ENCODE peak calls at places on chromosomes 12 and 14, in four cellular contexts. One of them, this sample, is unnamed.

GRCh38 chr12:89033062-89033461 is 319.2 kb downstream of the DUSP6 start:
- DNase-seq in K562: peak
- DNase-seq in GM12891: no peak
- DNase-seq in GM12878: no peak
- DNase-seq in this sample: no peak

GRCh38 chr12:104668274-104668718 is 211.5 kb downstream of the CHST11 start:
- DNase-seq in K562: peak
- DNase-seq in GM12891: no peak
- DNase-seq in GM12878: no peak
- DNase-seq in this sample: no peak

GRCh38 chr12:107749094-107749493 is 11.8 kb downstream of the PRDM4 start:
- DNase-seq in K562: no peak
- DNase-seq in GM12891: no peak
- DNase-seq in GM12878: no peak
- DNase-seq in this sample: no peak

GRCh38 chr14:91237219-91237618 is 7.3 kb downstream of the GPR68 start:
- DNase-seq in K562: no peak
- DNase-seq in GM12891: no peak
- DNase-seq in GM12878: no peak
- DNase-seq in this sample: no peak

GRCh38 chr12:15693233-15693911 is 95.8 kb downstream of the EPS8 start:
- DNase-seq in K562: no peak
- DNase-seq in GM12891: no peak
- DNase-seq in GM12878: no peak
- DNase-seq in this sample: no peak

GRCh38 chr12:3145546-3146310 is 68.5 kb downstream of the TSPAN9 start:
- DNase-seq in K562: no peak
- DNase-seq in GM12891: no peak
- DNase-seq in GM12878: no peak
- DNase-seq in this sample: no peak

GRCh38 chr12:19482551-19483109 is 43.3 kb downstream of the AEBP2 start:
- DNase-seq in K562: peak
- DNase-seq in GM12891: no peak
- DNase-seq in GM12878: peak
- DNase-seq in this sample: peak

GRCh38 chr14:92880351-92880750 is 42.6 kb upstream of the CHGA start:
- DNase-seq in K562: no peak
- DNase-seq in GM12891: no peak
- DNase-seq in GM12878: no peak
- DNase-seq in this sample: no peak

GRCh38 chr12:90015228-90015627 is 306.6 kb upstream of the ATP2B1 start:
- DNase-seq in K562: no peak
- DNase-seq in GM12891: no peak
- DNase-seq in GM12878: no peak
- DNase-seq in this sample: no peak

GRCh38 chr12:7162691-7163114 is 26.8 kb upstream of the PEX5 start:
- DNase-seq in K562: peak
- DNase-seq in GM12891: no peak
- DNase-seq in GM12878: no peak
- DNase-seq in this sample: no peak

GRCh38 chr14:56555921-56556570 is 23.6 kb upstream of the TMEM260 start:
- DNase-seq in K562: peak
- DNase-seq in GM12891: no peak
- DNase-seq in GM12878: no peak
- DNase-seq in this sample: no peak

GRCh38 chr12:64968989-64969819 is 144.8 kb downstream of the TBC1D30 start:
- DNase-seq in K562: no peak
- DNase-seq in GM12891: no peak
- DNase-seq in GM12878: no peak
- DNase-seq in this sample: no peak

GRCh38 chr12:51821423-51822260 is 26.9 kb downstream of the FIGNL2 start:
- DNase-seq in K562: no peak
- DNase-seq in GM12891: no peak
- DNase-seq in GM12878: no peak
- DNase-seq in this sample: no peak

GRCh38 chr12:1830981-1831930 is 10.9 kb downstream of the LRTM2 start:
- DNase-seq in K562: peak
- DNase-seq in GM12891: peak
- DNase-seq in GM12878: no peak
- DNase-seq in this sample: peak

GRCh38 chr14:55131782-55132181 is 2.7 kb downstream of the LGALS3 start:
- DNase-seq in K562: no peak
- DNase-seq in GM12891: no peak
- DNase-seq in GM12878: no peak
- DNase-seq in this sample: no peak

GRCh38 chr12:121649819-121650353 is 19.6 kb downstream of the MORN3 start:
- DNase-seq in K562: peak
- DNase-seq in GM12891: no peak
- DNase-seq in GM12878: no peak
- DNase-seq in this sample: peak

GRCh38 chr14:94036328-94037167 is 10.4 kb downstream of the OTUB2 start:
- DNase-seq in K562: peak
- DNase-seq in GM12891: peak
- DNase-seq in GM12878: no peak
- DNase-seq in this sample: peak

GRCh38 chr14:98548071-98548686 is 723.8 kb downstream of the BCL11B start:
- DNase-seq in K562: no peak
- DNase-seq in GM12891: no peak
- DNase-seq in GM12878: no peak
- DNase-seq in this sample: no peak

GRCh38 chr14:57136669-57137068 is 132.0 kb downstream of the EXOC5 start:
- DNase-seq in K562: no peak
- DNase-seq in GM12891: no peak
- DNase-seq in GM12878: no peak
- DNase-seq in this sample: no peak

GRCh38 chr14:61080591-61081010 is 99.6 kb downstream of the SLC38A6 start:
- DNase-seq in K562: no peak
- DNase-seq in GM12891: no peak
- DNase-seq in GM12878: peak
- DNase-seq in this sample: no peak

GRCh38 chr14:100415226-100415625 is 92.1 kb downstream of the SLC25A47 start:
- DNase-seq in K562: no peak
- DNase-seq in GM12891: no peak
- DNase-seq in GM12878: no peak
- DNase-seq in this sample: no peak

GRCh38 chr12:114218136-114218535 is 187.8 kb downstream of the TBX5 start:
- DNase-seq in K562: no peak
- DNase-seq in GM12891: no peak
- DNase-seq in GM12878: no peak
- DNase-seq in this sample: no peak

GRCh38 chr14:89542768-89543419 is 125.9 kb upstream of the FOXN3 start:
- DNase-seq in K562: no peak
- DNase-seq in GM12891: no peak
- DNase-seq in GM12878: no peak
- DNase-seq in this sample: no peak

GRCh38 chr14:42090122-42090521 is 483.4 kb downstream of the LRFN5 start:
- DNase-seq in K562: no peak
- DNase-seq in GM12891: no peak
- DNase-seq in GM12878: no peak
- DNase-seq in this sample: no peak

GRCh38 chr12:56153291-56154065 is 1.1 kb downstream of the MYL6B start:
- DNase-seq in K562: no peak
- DNase-seq in GM12891: no peak
- DNase-seq in GM12878: no peak
- DNase-seq in this sample: no peak

GRCh38 chr12:56152756-56153137 is 360 bp downstream of the MYL6B start:
- DNase-seq in K562: no peak
- DNase-seq in GM12891: no peak
- DNase-seq in GM12878: no peak
- DNase-seq in this sample: no peak

GRCh38 chr12:56152132-56152755 is at the start of gene MYL6B:
- DNase-seq in K562: peak
- DNase-seq in GM12891: peak
- DNase-seq in GM12878: peak
- DNase-seq in this sample: peak

GRCh38 chr12:56150563-56150962 is 1.8 kb upstream of the MYL6B start:
- DNase-seq in K562: no peak
- DNase-seq in GM12891: no peak
- DNase-seq in GM12878: no peak
- DNase-seq in this sample: no peak

DNA sequence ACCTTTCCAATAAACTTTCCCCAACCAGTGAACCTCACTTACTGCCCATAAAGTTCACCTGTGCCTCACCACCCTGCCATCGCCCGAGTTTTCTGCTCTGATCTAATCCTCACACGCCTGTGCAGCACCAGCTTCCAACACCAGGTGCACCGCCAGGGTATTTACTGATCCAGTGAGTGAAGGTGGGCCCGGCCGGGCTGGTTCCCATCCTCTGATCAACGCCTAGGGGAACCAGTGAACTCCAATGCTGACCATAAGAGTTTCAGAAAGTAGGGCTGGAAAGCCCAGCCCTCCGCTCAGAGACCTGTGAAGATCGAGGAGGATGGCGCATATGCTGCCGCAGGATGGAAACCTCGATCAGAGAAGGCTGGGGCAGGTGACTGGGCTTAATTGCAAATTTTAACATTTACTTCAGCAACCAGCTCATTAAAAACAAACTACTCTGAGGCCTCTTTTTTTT is 685 bp upstream of the MYL6B start:
- DNase-seq in K562: peak
- DNase-seq in GM12891: no peak
- DNase-seq in GM12878: no peak
- DNase-seq in this sample: no peak
- TF ChIP-seq SPI1 in K562: no peak
- TF ChIP-seq SPI1 in GM12891: no peak
- TF ChIP-seq SPI1 in GM12878: no peak
- TF ChIP-seq SPI1 in this sample: no peak

GRCh38 chr12:25053021-25053271 is 104.0 kb upstream of the BCAT1 start:
- DNase-seq in K562: no peak
- DNase-seq in GM12891: no peak
- DNase-seq in GM12878: no peak
- DNase-seq in this sample: no peak

GRCh38 chr12:25051171-25051570 is 102.3 kb upstream of the BCAT1 start:
- DNase-seq in K562: no peak
- DNase-seq in GM12891: no peak
- DNase-seq in GM12878: no peak
- DNase-seq in this sample: no peak

GRCh38 chr12:25051583-25052190 is 102.8 kb upstream of the BCAT1 start:
- DNase-seq in K562: peak
- DNase-seq in GM12891: peak
- DNase-seq in GM12878: peak
- DNase-seq in this sample: peak

GRCh38 chr12:25054076-25054782 is 105.3 kb upstream of the BCAT1 start:
- DNase-seq in K562: no peak
- DNase-seq in GM12891: no peak
- DNase-seq in GM12878: no peak
- DNase-seq in this sample: no peak

GRCh38 chr12:25052191-25053020 is 103.5 kb upstream of the BCAT1 start:
- DNase-seq in K562: peak
- DNase-seq in GM12891: peak
- DNase-seq in GM12878: peak
- DNase-seq in this sample: peak
- TF ChIP-seq SPI1 in K562: peak
- TF ChIP-seq SPI1 in GM12891: peak
- TF ChIP-seq SPI1 in GM12878: peak
- TF ChIP-seq SPI1 in this sample: peak

GRCh38 chr14:102908766-102909455 is 13.6 kb upstream of the AMN start:
- DNase-seq in K562: no peak
- DNase-seq in GM12891: no peak
- DNase-seq in GM12878: no peak
- DNase-seq in this sample: no peak
- TF ChIP-seq SPI1 in K562: no peak
- TF ChIP-seq SPI1 in GM12891: no peak
- TF ChIP-seq SPI1 in GM12878: no peak
- TF ChIP-seq SPI1 in this sample: no peak

GRCh38 chr14:77965919-77966435 is 166.1 kb downstream of the ADCK1 start:
- DNase-seq in K562: peak
- DNase-seq in GM12891: peak
- DNase-seq in GM12878: peak
- DNase-seq in this sample: peak
- TF ChIP-seq SPI1 in K562: no peak
- TF ChIP-seq SPI1 in GM12891: no peak
- TF ChIP-seq SPI1 in GM12878: no peak
- TF ChIP-seq SPI1 in this sample: no peak

GRCh38 chr14:104364830-104365229 is 214.7 kb upstream of the C14orf180 start:
- DNase-seq in K562: no peak
- DNase-seq in GM12891: no peak
- DNase-seq in GM12878: no peak
- DNase-seq in this sample: no peak
- TF ChIP-seq SPI1 in K562: no peak
- TF ChIP-seq SPI1 in GM12891: no peak
- TF ChIP-seq SPI1 in GM12878: no peak
- TF ChIP-seq SPI1 in this sample: no peak

GRCh38 chr12:47023311-47023710 is 56.1 kb upstream of the PCED1B start:
- DNase-seq in K562: no peak
- DNase-seq in GM12891: no peak
- DNase-seq in GM12878: no peak
- DNase-seq in this sample: no peak
- TF ChIP-seq SPI1 in K562: no peak
- TF ChIP-seq SPI1 in GM12891: no peak
- TF ChIP-seq SPI1 in GM12878: no peak
- TF ChIP-seq SPI1 in this sample: no peak

GRCh38 chr14:35879654-35880249 is 53.6 kb downstream of the BRMS1L start:
- DNase-seq in K562: no peak
- DNase-seq in GM12891: no peak
- DNase-seq in GM12878: no peak
- DNase-seq in this sample: no peak
- TF ChIP-seq SPI1 in K562: no peak
- TF ChIP-seq SPI1 in GM12891: no peak
- TF ChIP-seq SPI1 in GM12878: no peak
- TF ChIP-seq SPI1 in this sample: no peak

DNA sequence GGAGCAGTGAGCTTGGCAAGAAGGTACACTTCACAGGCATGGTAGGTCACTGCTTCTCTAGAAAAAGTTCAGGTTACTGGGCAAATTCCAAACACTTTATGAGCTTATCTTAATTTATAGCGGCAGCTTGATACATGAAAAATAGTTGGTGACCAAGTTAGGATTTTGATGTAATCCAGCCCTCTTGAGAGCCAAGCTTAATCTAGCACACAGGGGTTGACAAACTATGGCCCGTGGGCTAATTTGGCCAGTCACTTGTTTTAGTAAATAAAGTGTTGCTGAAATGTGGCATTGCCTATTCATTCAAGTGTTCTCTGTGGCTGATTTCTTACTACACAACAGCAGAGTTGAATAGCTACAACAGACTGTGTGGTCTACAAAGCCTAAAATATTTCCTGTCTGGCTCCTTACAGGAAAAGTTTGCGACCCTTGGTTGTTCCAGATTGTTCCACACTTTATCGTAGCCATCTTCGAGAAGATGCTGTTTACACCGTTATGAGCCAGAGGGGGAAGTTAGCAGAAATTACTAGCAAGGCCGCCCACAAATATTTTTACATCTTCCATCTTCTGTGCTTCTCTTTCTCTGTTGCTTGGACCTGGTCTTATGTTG is 120.9 kb downstream of the DAAM1 start:
- DNase-seq in K562: no peak
- DNase-seq in GM12891: no peak
- DNase-seq in GM12878: no peak
- DNase-seq in this sample: no peak
- TF ChIP-seq SPI1 in K562: no peak
- TF ChIP-seq SPI1 in GM12891: no peak
- TF ChIP-seq SPI1 in GM12878: no peak
- TF ChIP-seq SPI1 in this sample: no peak

GRCh38 chr12:71183846-71184245 is 26.0 kb upstream of the TSPAN8 start:
- DNase-seq in K562: no peak
- DNase-seq in GM12891: no peak
- DNase-seq in GM12878: no peak
- DNase-seq in this sample: no peak
- TF ChIP-seq SPI1 in K562: no peak
- TF ChIP-seq SPI1 in GM12891: no peak
- TF ChIP-seq SPI1 in GM12878: no peak
- TF ChIP-seq SPI1 in this sample: no peak

This sample was measured in HL-60.